ENCODE peak calls at places on chromosomes 11 and 22, in six cellular contexts. C is kidney epithelial cell; W is activated gamma-delta T cell treated with Interleukin-2 at 50 U/mL for 16 hours; I is activated naive CD8-positive, alpha-beta T cell treated with anti-CD3 and anti-CD28 coated beads for 36 hours; A is T-helper 9 cell; Z is endothelial cell of umbilical vein. T is an unnamed sample.

GRCh38 chr22:19818264-19819208 is 36.1 kb downstream of the GNB1L start:
- DNase-seq in C (no peak), W (no peak), Z (no peak), A (no peak), I (no peak), T (no peak)

GRCh38 chr11:101996106-101996505 is 51.1 kb upstream of the CFAP300 start:
- DNase-seq in Z (no peak), C (no peak), W (no peak), I (no peak), A (no peak), T (no peak)

GRCh38 chr11:3136542-3137455 is 28.3 kb downstream of the OSBPL5 start:
- DNase-seq in Z (no peak), W (no peak), C (no peak), A (no peak), I (no peak), T (peak; percentile 17)

GRCh38 chr11:119993732-119994131 is 144.2 kb downstream of the TRIM29 start:
- DNase-seq in A (no peak), I (no peak), W (no peak), C (no peak), Z (no peak), T (no peak)

GRCh38 chr11:114604886-114605285 is 9.3 kb upstream of the NXPE4 start:
- DNase-seq in I (no peak), C (no peak), W (no peak), Z (no peak), A (no peak), T (no peak)

GRCh38 chr22:45893516-45893915 is 83.4 kb downstream of the WNT7B start:
- DNase-seq in W (peak; percentile 12), A (no peak), C (no peak), I (no peak), Z (no peak), T (peak; percentile 13)

GRCh38 chr11:122491486-122491885 is 164.0 kb upstream of the UBASH3B start:
- DNase-seq in Z (peak; percentile 93), A (no peak), I (no peak), C (no peak), W (no peak), T (no peak)

GRCh38 chr11:75400110-75400865 is 970 bp downstream of the RPS3 start:
- DNase-seq in Z (peak; percentile 54), A (no peak), C (no peak), W (no peak), I (no peak), T (no peak)

GRCh38 chr22:23302171-23303002 is 122.1 kb downstream of the BCR start:
- DNase-seq in W (no peak), Z (peak; percentile 69), C (no peak), A (no peak), I (no peak), T (no peak)

GRCh38 chr22:50319503-50319951 is 7.3 kb downstream of the DENND6B start:
- DNase-seq in W (no peak), C (no peak), I (no peak), Z (no peak), A (no peak), T (no peak)

GRCh38 chr22:21041937-21042336 is 3.8 kb upstream of the LRRC74B start:
- DNase-seq in W (no peak), I (no peak), C (no peak), A (no peak), Z (no peak), T (no peak)

GRCh38 chr11:18455686-18456372 is at the start of gene LDHAL6A:
- DNase-seq in W (no peak), C (no peak), I (peak; percentile 8), A (no peak), Z (no peak), T (no peak)

GRCh38 chr11:119421941-119422504 is 949 bp downstream of the THY1 start:
- DNase-seq in I (peak; percentile 12), Z (no peak), W (no peak), C (no peak), A (no peak), T (no peak)

GRCh38 chr11:69471329-69472052 is 10.0 kb upstream of the LINC01488 start:
- DNase-seq in Z (peak; percentile 74), C (peak; percentile 21), W (no peak), I (no peak), A (no peak), T (no peak)

GRCh38 chr11:46134540-46134939 is 13.3 kb upstream of the PHF21A start:
- DNase-seq in A (no peak), I (no peak), C (no peak), W (no peak), Z (no peak), T (no peak)

GRCh38 chr11:69231466-69232018 is 62.4 kb upstream of the MYEOV start:
- DNase-seq in W (no peak), Z (no peak), C (no peak), A (no peak), I (no peak), T (no peak)

GRCh38 chr22:22959147-22959827 is 71.7 kb downstream of the IGLL5 start:
- DNase-seq in C (peak; percentile 12), Z (peak; percentile 71), A (peak; percentile 74), I (peak; percentile 70), W (peak; percentile 83), T (peak; percentile 78)

GRCh38 chr11:72227316-72228228 is 3.0 kb downstream of the INPPL1 start:
- DNase-seq in C (no peak), A (no peak), I (no peak), W (no peak), Z (no peak), T (no peak)

GRCh38 chr22:46520880-46521279 is 16.5 kb downstream of the CELSR1 start:
- DNase-seq in I (no peak), Z (no peak), W (no peak), C (no peak), A (no peak), T (no peak)

GRCh38 chr11:63553759-63554158 is 9.4 kb downstream of the PLAAT2 start:
- DNase-seq in W (peak; percentile 71), I (peak; percentile 63), A (no peak), C (no peak), Z (no peak), T (peak; percentile 63)

GRCh38 chr22:26416670-26417270 is 12.3 kb upstream of the ASPHD2 start:
- DNase-seq in C (peak; percentile 57), Z (no peak), A (no peak), W (no peak), I (no peak), T (no peak)

GRCh38 chr22:33379836-33380235 is 321.7 kb upstream of the SYN3 start:
- DNase-seq in Z (no peak), I (no peak), C (no peak), W (no peak), A (no peak), T (no peak)

GRCh38 chr22:33438273-33438672 is 380.1 kb upstream of the SYN3 start:
- DNase-seq in Z (no peak), W (no peak), I (no peak), A (no peak), C (peak; percentile 88), T (no peak)

GRCh38 chr11:17734418-17734911 is at the start of gene KCNC1:
- DNase-seq in I (no peak), Z (peak; percentile 27), W (no peak), A (no peak), C (no peak), T (no peak)

GRCh38 chr22:26663374-26663923 is 6.1 kb downstream of the MIAT start:
- DNase-seq in I (no peak), C (no peak), Z (no peak), W (no peak), A (no peak), T (no peak)